ENCODE peak calls at places on chromosomes 13 and 19, in five cellular contexts. D is NCI-H1092, G is RPMI8226, R is DND-41, I is GM13977. N is an unnamed sample.
A peak's percentile ranks its signal among the peaks of the same experiment; 100 is the strongest.

GRCh38 chr13:98386632-98387031 is 190.3 kb downstream of the STK24 start:
- DNase-seq in R (no peak), I (no peak), G (no peak), D (no peak), N (peak; percentile 83)

GRCh38 chr19:11798391-11799296 is at the start of gene ZNF491:
- DNase-seq in D (peak; percentile 90), R (peak; percentile 93), I (peak; percentile 98), G (peak; percentile 89), N (peak; percentile 61)

GRCh38 chr13:68810660-68811059 is 1297.0 kb upstream of the ATXN8OS start:
- DNase-seq in I (no peak), R (no peak), G (peak; percentile 4), D (no peak), N (no peak)

GRCh38 chr13:98749501-98749900 is 3.0 kb downstream of the SLC15A1 start:
- DNase-seq in G (no peak), I (no peak), R (no peak), D (no peak), N (no peak)

GRCh38 chr13:110445722-110446569 is 115.6 kb downstream of the RAB20 start:
- DNase-seq in D (no peak), G (no peak), I (no peak), R (no peak), N (no peak)

GRCh38 chr19:53554804-53555203 is 16.9 kb downstream of the ZNF331 start:
- DNase-seq in G (no peak), R (no peak), D (no peak), I (no peak), N (no peak)

GRCh38 chr13:40096357-40096911 is 441.0 kb downstream of the COG6 start:
- DNase-seq in D (no peak), I (no peak), G (no peak), R (no peak), N (peak; percentile 47)

GRCh38 chr19:23991170-23991569 is 76.5 kb downstream of the ZNF726 start:
- DNase-seq in I (no peak), G (peak; percentile 91), R (peak; percentile 56), D (peak; percentile 20), N (peak; percentile 82)

GRCh38 chr19:51735759-51736449 is 12.1 kb upstream of the HAS1 start:
- DNase-seq in R (no peak), D (no peak), I (no peak), G (no peak), N (no peak)

GRCh38 chr13:53501387-53501786 is 472.8 kb downstream of the OLFM4 start:
- DNase-seq in R (no peak), I (peak; percentile 2), G (no peak), D (no peak), N (no peak)

GRCh38 chr19:5343848-5344247 is 3.2 kb upstream of the PTPRS start:
- DNase-seq in R (no peak), D (no peak), I (no peak), G (no peak), N (no peak)

GRCh38 chr13:25752957-25753540 is 298.8 kb downstream of the SHISA2 start:
- DNase-seq in G (peak; percentile 65), D (peak; percentile 19), I (no peak), R (peak; percentile 63), N (peak; percentile 60)

GRCh38 chr19:45809643-45810159 is 5.4 kb downstream of the RSPH6A start:
- DNase-seq in R (peak; percentile 81), D (no peak), I (no peak), G (peak; percentile 88), N (peak; percentile 54)

GRCh38 chr19:10473192-10473591 is 30.0 kb downstream of the KEAP1 start:
- DNase-seq in D (no peak), I (no peak), R (no peak), G (no peak), N (no peak)

GRCh38 chr19:50647879-50648615 is 1.2 kb upstream of the C19orf81 start:
- DNase-seq in R (no peak), I (no peak), G (peak; percentile 38), D (no peak), N (no peak)

GRCh38 chr19:52270266-52270885 is 989 bp downstream of the ZNF766 start:
- DNase-seq in I (peak; percentile 32), R (peak; percentile 45), D (no peak), G (peak; percentile 18), N (no peak)

GRCh38 chr13:112767506-112768471 is 78.0 kb downstream of the ATP11A start:
- DNase-seq in R (no peak), I (peak; percentile 75), G (no peak), D (no peak), N (no peak)

GRCh38 chr19:38655148-38655824 is 7.8 kb downstream of the ACTN4 start:
- DNase-seq in R (no peak), G (no peak), I (peak; percentile 59), D (no peak), N (no peak)

GRCh38 chr13:89003656-89004055 is 1332.5 kb downstream of the SLITRK5 start:
- DNase-seq in G (no peak), R (no peak), D (no peak), I (no peak), N (no peak)

GRCh38 chr19:38736036-38736412 is 8.2 kb downstream of the CAPN12 start:
- DNase-seq in G (peak; percentile 57), I (peak; percentile 82), D (no peak), R (no peak), N (no peak)

GRCh38 chr13:49082653-49083536 is 107.2 kb downstream of the FNDC3A start:
- DNase-seq in D (no peak), G (no peak), I (no peak), R (no peak), N (no peak)

GRCh38 chr13:108496364-108497215 is 132.8 kb upstream of the MYO16 start:
- DNase-seq in I (no peak), R (no peak), G (no peak), D (no peak), N (no peak)

GRCh38 chr19:5696196-5697021 is 6.3 kb downstream of the RPL36 start:
- DNase-seq in I (no peak), R (no peak), D (no peak), G (no peak), N (no peak)

GRCh38 chr19:54011507-54012211 is 20.2 kb downstream of the CACNG6 start:
- DNase-seq in G (no peak), D (no peak), I (no peak), R (no peak), N (no peak)

GRCh38 chr13:78762825-78763224 is 103.9 kb upstream of the OBI1 start:
- DNase-seq in D (no peak), G (no peak), R (no peak), I (no peak), N (no peak)

GRCh38 chr13:79295906-79296564 is 110.0 kb downstream of the RBM26 start:
- DNase-seq in R (no peak), I (no peak), D (no peak), G (no peak), N (no peak)

GRCh38 chr19:10884273-10884672 is 12.9 kb downstream of the CARM1 start:
- DNase-seq in D (no peak), R (no peak), G (no peak), I (no peak), N (no peak)

GRCh38 chr13:74770361-74770760 is 636.2 kb upstream of the KLF12 start:
- DNase-seq in I (no peak), G (no peak), D (no peak), R (no peak), N (no peak)

GRCh38 chr19:55432355-55432959 is 10.6 kb downstream of the SHISA7 start:
- DNase-seq in I (peak; percentile 42), G (no peak), D (no peak), R (no peak), N (no peak)

GRCh38 chr19:13172335-13173128 is 22.3 kb downstream of the IER2 start:
- DNase-seq in D (peak; percentile 11), R (no peak), G (peak; percentile 90), I (peak; percentile 29), N (peak; percentile 57)

GRCh38 chr19:8517551-8518442 is 3.8 kb upstream of the ZNF414 start:
- DNase-seq in R (peak; percentile 55), D (no peak), G (no peak), I (no peak), N (no peak)

GRCh38 chr13:28636677-28637317 is 22.1 kb upstream of the POMP start:
- DNase-seq in R (peak; percentile 80), D (peak; percentile 21), I (peak; percentile 45), G (peak; percentile 74), N (peak; percentile 44)

GRCh38 chr13:49488563-49488962 is 7.2 kb upstream of the PHF11 start:
- DNase-seq in R (no peak), G (no peak), D (no peak), I (no peak), N (no peak)